ENCODE peak calls at places on chromosomes 2 and 18, in ten cellular contexts. D, E, S, J, L, F, W, G, X and N are unnamed samples. For H3K27me3, the result is how much of the 10 kb centered on the place peaks cover.

GRCh38 chr2:974454-974853 is 23.8 kb downstream of the SNTG2 start:
- DNase-seq in W (peak), L (peak), J (peak), E (no peak), F (no peak), D (no peak), X (no peak), G (peak), S (no peak), N (no peak)

GRCh38 chr2:68839260-68839833 is 31.9 kb downstream of the BMP10 start:
- DNase-seq in D (no peak), G (no peak), F (peak), X (no peak), E (no peak), W (peak), J (no peak), L (no peak), S (no peak), N (no peak)

GRCh38 chr2:2765839-2766495 is 434.9 kb upstream of the MYT1L start:
- DNase-seq in J (no peak), X (no peak), L (no peak), G (no peak), E (no peak), D (no peak), W (no peak), F (no peak), S (no peak), N (no peak)

GRCh38 chr2:118013221-118013723 is 598 bp downstream of the CCDC93 start:
- DNase-seq in X (no peak), L (no peak), D (no peak), G (peak), S (peak), F (no peak), E (peak), J (peak), W (peak), N (peak)

GRCh38 chr2:64273524-64274398 is 129.5 kb upstream of the PELI1 start:
- DNase-seq in X (peak), J (no peak), E (peak), L (peak), S (no peak), G (peak), F (no peak), D (peak), W (peak), N (peak)

GRCh38 chr2:121033597-121033996 is 251.4 kb downstream of the TFCP2L1 start:
- DNase-seq in G (peak), S (no peak), F (no peak), D (no peak), J (no peak), X (no peak), E (no peak), L (no peak), W (no peak), N (no peak)

GRCh38 chr2:130390460-130391057 is 34.7 kb downstream of the PTPN18 start:
- DNase-seq in D (no peak), F (no peak), J (no peak), L (no peak), E (peak), G (no peak), S (no peak), X (no peak), W (no peak), N (peak)

GRCh38 chr2:73291461-73292315 is 1.7 kb downstream of the EGR4 start:
- DNase-seq in X (no peak), F (no peak), J (peak), L (no peak), S (no peak), W (peak), D (no peak), G (no peak), E (no peak), N (no peak)

GRCh38 chr18:33605250-33605649 is 27.2 kb downstream of the ASXL3 start:
- DNase-seq in D (no peak), E (no peak), X (no peak), W (peak), L (no peak), G (no peak), S (no peak), J (no peak), F (no peak), N (no peak)

GRCh38 chr2:224594840-224595239 is 9.7 kb upstream of the CUL3 start:
- DNase-seq in D (no peak), G (no peak), X (peak), W (peak), S (no peak), E (no peak), J (no peak), F (no peak), L (no peak), N (no peak)

GRCh38 chr2:203705184-203705583 is 1.3 kb upstream of the CD28 start:
- DNase-seq in D (no peak), L (no peak), X (no peak), E (no peak), W (no peak), S (no peak), F (no peak), G (no peak), J (no peak), N (no peak)

GRCh38 chr2:159684796-159685195 is 27.5 kb upstream of the MARCHF7 start:
- DNase-seq in G (no peak), L (peak), X (peak), J (no peak), W (no peak), E (no peak), F (peak), S (no peak), D (no peak), N (no peak)

GRCh38 chr2:109614715-109615636 is 812 bp downstream of the SOWAHC start:
- DNase-seq in D (no peak), X (no peak), W (no peak), G (no peak), J (peak), S (peak), L (no peak), E (no peak), F (no peak), N (no peak)

GRCh38 chr2:240402566-240403295 is 32.7 kb upstream of the GPC1 start:
- DNase-seq in S (no peak), E (no peak), W (no peak), L (no peak), D (no peak), X (no peak), J (no peak), F (no peak), G (peak), N (no peak)

GRCh38 chr2:69559696-69560482 is 83.7 kb downstream of the AAK1 start:
- DNase-seq in L (peak), X (peak), S (no peak), D (no peak), J (peak), W (peak), F (peak), E (peak), G (peak), N (peak)

GRCh38 chr2:68762665-68763064 is 28.1 kb downstream of the ARHGAP25 start:
- DNase-seq in S (no peak), W (no peak), L (no peak), X (peak), J (peak), G (no peak), F (no peak), E (no peak), D (no peak), N (no peak)

GRCh38 chr2:237539681-237540080 is 26.7 kb upstream of the PRLH start:
- DNase-seq in F (no peak), L (no peak), S (no peak), D (no peak), X (peak), W (no peak), G (no peak), J (no peak), E (no peak), N (no peak)

GRCh38 chr2:63668000-63668399 is 79.2 kb downstream of the MDH1 start:
- DNase-seq in D (no peak), X (no peak), J (no peak), S (no peak), E (no peak), W (no peak), G (no peak), F (no peak), L (no peak), N (no peak)

GRCh38 chr2:95343429-95344207 is 46.5 kb downstream of the KCNIP3 start:
- DNase-seq in X (no peak), E (peak), W (no peak), F (no peak), S (peak), J (no peak), D (no peak), L (no peak), G (no peak), N (no peak)

GRCh38 chr2:29013046-29013780 is 32.1 kb downstream of the TOGARAM2 start:
- DNase-seq in S (no peak), E (no peak), W (peak), L (no peak), X (peak), D (no peak), F (no peak), G (no peak), J (no peak), N (no peak)

GRCh38 chr2:176554107-176555048 is 285.1 kb downstream of the MTX2 start:
- DNase-seq in X (peak), L (no peak), W (peak), E (no peak), S (no peak), J (peak), D (peak), F (peak), G (peak), N (peak)

GRCh38 chr2:236352761-236353593 is 88.8 kb upstream of the ASB18 start:
- DNase-seq in S (no peak), D (peak), F (peak), X (peak), E (no peak), W (peak), J (peak), G (no peak), L (no peak), N (peak)

GRCh38 chr2:212580117-212580516 is 41.5 kb upstream of the ERBB4 start:
- DNase-seq in J (no peak), G (no peak), W (peak), X (no peak), S (no peak), D (no peak), E (no peak), F (no peak), L (no peak), N (no peak)

GRCh38 chr18:22136395-22136794 is 33.0 kb upstream of the GATA6 start:
- DNase-seq in S (no peak), E (no peak), J (no peak), D (no peak), W (peak), F (no peak), G (no peak), X (peak), L (peak), N (no peak)

GRCh38 chr2:110858993-110859770 is 126.8 kb downstream of the ACOXL start:
- DNase-seq in W (no peak), D (no peak), X (no peak), J (no peak), F (no peak), E (no peak), G (no peak), L (no peak), S (no peak), N (no peak)

GRCh38 chr2:110860620-110861019 is 128.2 kb downstream of the ACOXL start:
- DNase-seq in J (no peak), E (no peak), X (no peak), G (no peak), S (no peak), L (no peak), D (no peak), W (no peak), F (no peak), N (no peak)

GRCh38 chr2:110861616-110862260 is 129.4 kb downstream of the ACOXL start:
- DNase-seq in G (no peak), D (no peak), F (no peak), X (no peak), E (no peak), L (no peak), S (no peak), W (no peak), J (no peak), N (no peak)

GRCh38 chr2:110854355-110855081 is 122.1 kb downstream of the ACOXL start:
- DNase-seq in L (no peak), W (peak), X (no peak), S (no peak), G (no peak), E (no peak), J (peak), D (no peak), F (no peak), N (no peak)

GRCh38 chr2:110858135-110858737 is 125.9 kb downstream of the ACOXL start:
- DNase-seq in J (no peak), G (no peak), X (no peak), W (no peak), S (no peak), F (no peak), D (no peak), E (no peak), L (no peak), N (no peak)
- H3K4me3 ChIP-seq in J (no peak), G (no peak), X (no peak), W (no peak), S (no peak), F (no peak), D (no peak), E (no peak), L (no peak), N (no peak)

DNA sequence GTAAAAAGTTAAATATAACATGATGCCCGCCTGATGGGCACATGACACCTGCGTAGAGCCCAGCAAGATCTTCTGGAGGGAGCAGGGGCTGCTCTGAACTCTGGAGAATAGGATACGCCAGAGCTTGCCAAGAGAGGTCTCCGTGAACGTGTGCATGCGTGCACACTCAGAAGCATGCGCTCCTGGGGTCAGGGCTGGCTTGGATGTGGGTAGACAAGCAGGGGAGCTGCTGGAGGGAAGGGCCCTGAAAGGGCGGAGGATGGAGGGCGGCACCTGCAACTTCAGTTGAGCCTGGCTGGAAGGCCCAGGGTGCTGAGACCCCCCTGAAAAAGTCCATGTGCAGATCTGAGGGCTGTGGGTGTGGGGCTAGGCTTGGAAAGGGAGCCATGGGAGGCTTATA is 828.4 kb upstream of the SALL3 start:
- DNase-seq in J (no peak), E (no peak), X (no peak), S (no peak), L (no peak), F (no peak), G (no peak), W (no peak), D (no peak), N (no peak)
- H3K27me3 ChIP-seq in J (under half), E (under half), X (under half), S (under half), L (under half), F (under half), G (under half), W (under half), D (under half), N (half or more)

GRCh38 chr2:106269591-106270291 is 75.6 kb upstream of the UXS1 start:
- DNase-seq in X (no peak), D (no peak), S (peak), G (no peak), F (no peak), L (no peak), W (no peak), J (peak), E (peak), N (no peak)
- H3K4me3 ChIP-seq in X (no peak), D (peak), S (peak), G (no peak), F (peak), L (peak), W (no peak), J (peak), E (peak), N (no peak)

DNA sequence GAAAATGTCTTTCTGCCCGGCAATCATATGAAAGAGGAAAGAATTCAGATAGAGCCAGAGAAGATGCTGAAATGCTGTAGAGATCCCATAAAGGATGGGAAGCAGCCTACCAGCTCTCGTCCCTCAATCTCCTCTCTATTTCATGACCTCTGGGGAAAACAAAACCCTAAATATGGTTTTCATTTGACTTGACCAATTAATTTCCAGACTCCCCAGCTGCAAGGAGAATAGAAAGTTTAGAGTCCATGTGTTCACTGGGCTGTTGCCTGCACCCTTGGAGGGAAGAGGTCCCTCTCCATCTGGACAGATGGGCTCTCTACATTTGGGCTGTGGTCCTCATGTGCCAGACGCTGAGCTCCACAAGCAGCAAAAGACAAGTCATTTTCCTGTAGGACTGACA is 40.6 kb downstream of the CAPN13 start:
- DNase-seq in J (no peak), F (no peak), E (no peak), D (no peak), X (no peak), L (no peak), S (no peak), W (no peak), G (no peak), N (no peak)
- H3K27me3 ChIP-seq in J (under half), F (half or more), E (under half), D (under half), X (under half), L (under half), S (under half), W (under half), G (under half), N (under half)

GRCh38 chr2:169716229-169716886 is 17.3 kb upstream of the KLHL23 start:
- DNase-seq in E (no peak), D (no peak), L (no peak), G (no peak), S (no peak), F (no peak), W (no peak), J (no peak), X (peak), N (no peak)

GRCh38 chr2:169716938-169717690 is 16.5 kb upstream of the KLHL23 start:
- DNase-seq in W (no peak), G (peak), S (no peak), F (no peak), L (no peak), X (peak), D (no peak), E (no peak), J (no peak), N (no peak)

GRCh38 chr2:169717691-169718063 is 16.0 kb upstream of the KLHL23 start:
- DNase-seq in W (no peak), L (no peak), X (no peak), E (no peak), J (no peak), S (no peak), G (no peak), D (no peak), F (no peak), N (no peak)

GRCh38 chr2:169714699-169715098 is 18.9 kb upstream of the KLHL23 start:
- DNase-seq in S (no peak), G (no peak), E (no peak), X (no peak), W (no peak), J (no peak), L (no peak), F (no peak), D (no peak), N (no peak)

DNA sequence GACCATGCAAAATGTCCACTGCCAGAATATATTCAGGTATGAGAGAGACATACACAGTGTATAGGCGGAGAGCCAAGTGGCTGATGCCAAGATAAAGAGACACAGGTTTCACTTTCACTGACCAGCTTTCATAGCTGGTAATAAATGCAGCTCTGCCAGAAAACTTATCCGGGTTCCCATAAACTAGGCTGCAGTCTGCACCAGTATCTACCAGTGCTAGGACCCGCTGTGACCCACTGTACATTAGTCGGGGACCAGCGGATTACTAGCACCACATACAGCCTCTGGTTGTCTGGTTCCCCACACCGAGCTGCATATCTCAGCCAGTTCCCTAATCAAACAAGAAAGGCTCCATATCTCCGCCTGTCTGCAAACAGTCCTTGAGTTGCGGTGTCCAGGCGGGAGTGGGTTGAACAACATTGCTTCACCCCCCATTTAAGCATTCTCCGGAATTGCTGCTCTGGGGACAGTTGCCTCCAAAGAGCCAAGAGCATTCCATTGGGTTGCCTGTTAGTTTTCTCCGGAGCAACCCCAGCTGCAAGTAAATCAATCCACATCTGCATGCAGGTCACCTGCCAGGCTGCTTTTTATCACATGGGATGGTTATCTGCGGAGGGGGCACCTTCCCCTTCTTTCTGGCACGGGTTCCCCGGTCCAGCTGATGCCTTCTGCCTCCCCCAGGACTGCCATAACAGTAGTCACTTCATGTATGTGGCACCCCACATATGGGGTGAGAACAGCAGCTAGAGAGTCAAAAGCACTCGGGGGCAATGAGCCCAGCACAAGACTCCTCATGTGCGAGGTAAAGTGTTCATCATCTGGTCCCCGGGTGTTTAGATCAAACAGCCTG is 18.0 kb upstream of the KLHL23 start:
- DNase-seq in D (no peak), E (peak), S (peak), L (no peak), F (no peak), X (peak), G (no peak), J (peak), W (no peak), N (no peak)
- H3K4me3 ChIP-seq in D (peak), E (peak), S (peak), L (no peak), F (no peak), X (no peak), G (no peak), J (no peak), W (no peak), N (no peak)

GRCh38 chr18:66136039-66136438 is 385.2 kb downstream of the CDH7 start:
- DNase-seq in F (no peak), E (no peak), S (no peak), G (no peak), D (no peak), W (peak), X (no peak), L (no peak), J (peak), N (no peak)
- H3K27me3 ChIP-seq in F (under half), E (under half), S (under half), G (under half), D (under half), W (under half), X (under half), L (under half), J (under half), N (under half)

GRCh38 chr2:197431858-197432257 is 3.0 kb downstream of the SF3B1 start:
- DNase-seq in G (no peak), X (no peak), J (no peak), F (no peak), E (no peak), L (no peak), W (no peak), S (no peak), D (no peak), N (no peak)
- H3K4me3 ChIP-seq in G (no peak), X (no peak), J (no peak), F (no peak), E (no peak), L (no peak), W (no peak), S (no peak), D (no peak), N (no peak)

GRCh38 chr18:4807495-4808293 is 352.6 kb upstream of the DLGAP1 start:
- DNase-seq in D (no peak), J (no peak), X (no peak), F (no peak), S (no peak), E (no peak), W (no peak), L (peak), G (no peak), N (no peak)
- H3K27me3 ChIP-seq in D (under half), J (under half), X (under half), F (under half), S (under half), E (under half), W (under half), L (under half), G (under half), N (under half)